ENCODE peak calls at places on chromosome 1, in ten cellular contexts. K is stomach, J is ovary, Z is transverse colon, W is sigmoid colon, U is suprapubic skin, R is HepG2, P is K562, T is A549, A is tibial nerve. V is an unnamed sample. For H3K4me1, the result is how much of the 10 kb centered on the place peaks cover.

GRCh38 chr1:184648160-184648855 is 106.3 kb downstream of the EDEM3 start:
- DNase-seq in K (no peak), J (no peak), Z (no peak), W (no peak), U (no peak), R (no peak), P (no peak), T (no peak), A (no peak), V (no peak)

GRCh38 chr1:60145746-60146145 is 72.2 kb upstream of the C1orf87 start:
- DNase-seq in K (no peak), J (no peak), Z (no peak), W (no peak), U (no peak), R (no peak), P (no peak), T (no peak), A (no peak), V (no peak)

GRCh38 chr1:53145942-53146708 is 3.7 kb upstream of the SLC1A7 start:
- DNase-seq in K (peak), J (peak), Z (peak), W (peak), U (peak), R (peak), P (peak), T (peak), A (no peak), V (peak)

GRCh38 chr1:927234-927633 is 3.5 kb downstream of the SAMD11 start:
- DNase-seq in K (no peak), J (no peak), Z (no peak), W (no peak), U (no peak), R (no peak), P (no peak), T (no peak), A (no peak), V (no peak)

GRCh38 chr1:200035397-200035955 is 8.0 kb downstream of the NR5A2 start:
- DNase-seq in K (no peak), J (no peak), Z (no peak), W (no peak), U (no peak), R (no peak), P (no peak), T (no peak), A (no peak), V (peak)

GRCh38 chr1:13600762-13601483 is 17.3 kb downstream of the PDPN start:
- DNase-seq in K (no peak), J (no peak), Z (no peak), W (no peak), U (no peak), R (no peak), P (no peak), T (no peak), A (no peak), V (peak)

GRCh38 chr1:246425895-246426294 is 81.2 kb downstream of the SMYD3 start:
- DNase-seq in K (no peak), J (no peak), Z (no peak), W (no peak), U (no peak), R (no peak), P (no peak), T (no peak), A (no peak), V (no peak)

GRCh38 chr1:3983181-3983580 is 83.1 kb upstream of the C1orf174 start:
- DNase-seq in K (no peak), J (no peak), Z (no peak), W (no peak), U (no peak), R (no peak), P (no peak), T (no peak), A (no peak), V (no peak)

GRCh38 chr1:67191668-67192520 is 25.6 kb downstream of the IL23R start:
- DNase-seq in K (no peak), J (no peak), Z (no peak), W (no peak), U (no peak), R (no peak), P (peak), T (no peak), A (no peak), V (no peak)

GRCh38 chr1:94621392-94621791 is 79.8 kb upstream of the F3 start:
- DNase-seq in K (peak), J (no peak), Z (peak), W (no peak), U (no peak), R (no peak), P (peak), T (peak), A (no peak), V (no peak)

GRCh38 chr1:24900985-24901781 is 28.9 kb downstream of the RUNX3 start:
- DNase-seq in K (peak), J (no peak), Z (peak), W (no peak), U (peak), R (no peak), P (no peak), T (no peak), A (no peak), V (no peak)

GRCh38 chr1:89780721-89781120 is 40.1 kb upstream of the LRRC8D start:
- DNase-seq in K (no peak), J (no peak), Z (no peak), W (no peak), U (no peak), R (peak), P (no peak), T (peak), A (no peak), V (no peak)

GRCh38 chr1:28973850-28974841 is 59.8 kb downstream of the EPB41 start:
- DNase-seq in K (no peak), J (no peak), Z (no peak), W (no peak), U (no peak), R (no peak), P (no peak), T (no peak), A (no peak), V (no peak)

GRCh38 chr1:159171688-159172501 is 480 bp downstream of the CADM3 start:
- DNase-seq in K (no peak), J (no peak), Z (no peak), W (peak), U (no peak), R (no peak), P (no peak), T (no peak), A (no peak), V (no peak)

GRCh38 chr1:200409203-200409760 is 554 bp downstream of the ZNF281 start:
- DNase-seq in K (peak), J (peak), Z (peak), W (peak), U (peak), R (no peak), P (peak), T (no peak), A (no peak), V (peak)

GRCh38 chr1:26739251-26739914 is 43.6 kb downstream of the ARID1A start:
- DNase-seq in K (no peak), J (no peak), Z (no peak), W (no peak), U (no peak), R (no peak), P (no peak), T (no peak), A (no peak), V (no peak)

GRCh38 chr1:169795687-169796086 is 980 bp upstream of the METTL18 start:
- DNase-seq in K (no peak), J (no peak), Z (no peak), W (no peak), U (no peak), R (no peak), P (no peak), T (no peak), A (no peak), V (no peak)

GRCh38 chr1:228085287-228085926 is 2.9 kb downstream of the ARF1 start:
- DNase-seq in K (no peak), J (peak), Z (peak), W (no peak), U (no peak), R (peak), P (peak), T (no peak), A (peak), V (no peak)

GRCh38 chr1:19922015-19922688 is 1.3 kb downstream of the PLA2G2E start:
- DNase-seq in K (no peak), J (no peak), Z (no peak), W (no peak), U (no peak), R (no peak), P (no peak), T (no peak), A (no peak), V (peak)

DNA sequence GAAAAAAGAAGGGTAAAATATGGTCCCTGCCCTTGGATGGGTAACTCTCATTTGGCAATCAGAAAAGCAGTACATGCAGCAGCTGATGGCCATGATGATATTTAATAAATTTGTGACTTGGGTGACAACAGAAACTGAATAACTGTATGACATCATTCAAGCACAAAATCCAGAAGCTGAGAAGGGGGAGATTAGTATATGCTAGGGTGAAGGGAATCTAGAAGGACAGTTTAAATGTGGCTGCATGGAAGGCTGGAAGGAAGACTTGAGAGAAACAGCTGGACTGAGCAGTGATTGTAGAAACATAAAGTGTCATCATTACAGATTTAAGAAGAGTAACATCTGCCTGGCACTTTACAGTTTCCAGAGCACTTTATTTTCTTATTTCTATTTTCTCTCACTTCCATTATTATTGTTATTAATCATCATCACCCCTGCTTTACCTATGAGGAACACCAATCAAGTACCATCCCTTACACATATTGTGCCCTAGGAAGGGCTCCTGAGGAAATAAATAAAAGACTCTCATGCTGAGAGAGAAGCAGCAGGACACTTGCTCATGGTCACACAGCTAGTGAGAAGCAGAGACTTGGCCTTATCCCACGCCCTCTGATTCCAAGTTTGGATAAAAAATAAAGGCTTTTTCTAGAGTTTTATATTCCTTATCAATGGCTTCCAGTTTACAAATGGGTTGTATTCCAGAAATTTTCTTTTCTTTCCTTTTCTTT is 207.2 kb downstream of the PBX1 start:
- DNase-seq in K (no peak), J (no peak), Z (no peak), W (no peak), U (no peak), R (no peak), P (no peak), T (no peak), A (no peak), V (no peak)
- H3K4me1 ChIP-seq in K (under half), J (under half), Z (under half), W (under half), U (under half), R (under half), P (under half), T (half or more), A (half or more), V (under half)

DNA sequence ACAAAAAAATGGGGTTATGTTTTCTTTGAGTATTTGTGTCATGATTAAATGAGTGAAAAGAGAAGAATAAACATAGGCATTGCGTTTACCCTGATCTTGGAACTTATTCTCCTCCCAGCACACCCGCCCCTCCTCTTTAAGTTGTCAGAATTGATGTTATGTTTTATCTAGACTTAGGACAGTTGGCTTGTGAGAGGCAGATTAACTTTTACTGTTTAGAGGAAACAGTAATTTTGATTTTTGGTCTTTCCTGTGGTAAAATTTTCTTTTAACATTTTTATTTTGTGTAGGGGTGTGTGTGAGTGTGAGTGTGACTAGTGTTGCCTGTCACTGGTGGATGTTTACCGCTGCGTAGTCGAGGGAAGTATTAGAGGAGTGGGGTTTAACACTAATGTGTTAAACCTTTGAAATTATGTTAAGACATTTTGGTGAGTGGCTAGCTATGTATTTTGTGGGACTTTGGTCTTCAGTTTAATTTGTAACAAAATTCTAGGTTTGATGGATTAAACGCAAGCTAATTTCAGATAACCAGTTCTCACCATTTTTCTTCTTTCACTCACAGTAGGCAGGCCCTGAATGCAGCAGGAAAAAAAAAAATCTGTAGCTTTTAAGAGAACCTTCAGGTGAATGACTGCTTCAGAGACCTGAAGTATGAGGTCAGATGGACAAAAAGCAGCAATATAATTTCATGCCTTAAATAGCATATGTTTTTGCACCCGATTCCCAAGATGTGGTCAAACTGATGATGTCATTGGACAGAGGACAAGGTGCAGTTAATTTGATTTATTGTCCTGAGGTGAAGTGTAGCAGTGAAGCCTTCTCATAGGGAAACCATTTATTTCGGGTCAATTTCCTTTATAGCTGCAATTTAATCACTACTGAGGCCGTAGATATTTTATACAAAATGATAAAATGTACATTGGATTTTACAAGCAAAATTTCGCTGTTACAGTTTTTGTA is 2.7 kb downstream of the POU2F1 start:
- DNase-seq in K (no peak), J (no peak), Z (no peak), W (no peak), U (no peak), R (no peak), P (no peak), T (peak), A (no peak), V (no peak)
- TF ChIP-seq EP300 in K (no peak), J (no peak), Z (no peak), W (no peak), U (no peak), R (no peak), P (no peak), T (no peak), A (no peak), V (no peak)

DNA sequence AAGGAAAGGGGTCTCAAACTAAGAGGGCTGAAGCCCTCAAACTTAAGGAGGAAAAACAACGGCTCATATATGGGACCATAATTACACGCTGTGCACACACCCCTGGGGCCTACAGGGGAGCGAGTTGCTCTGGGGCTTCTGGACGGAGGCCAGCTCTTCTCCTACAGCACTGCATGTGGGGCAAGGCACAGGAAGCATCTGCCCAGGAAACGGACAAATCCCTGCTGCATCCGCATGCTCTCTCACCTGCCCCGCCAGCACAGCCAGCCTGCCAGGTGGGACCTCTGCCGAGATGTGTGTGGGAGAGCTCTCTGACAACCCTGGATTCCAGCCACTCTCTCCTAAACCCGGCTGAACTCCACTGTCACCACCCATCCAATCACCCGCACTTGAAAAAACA is 54.1 kb downstream of the MRPL37 start:
- DNase-seq in K (no peak), J (no peak), Z (peak), W (no peak), U (no peak), R (no peak), P (no peak), T (no peak), A (no peak), V (no peak)
- H3K4me1 ChIP-seq in K (under half), J (under half), Z (under half), W (under half), U (under half), R (under half), P (under half), T (under half), A (half or more), V (under half)

GRCh38 chr1:226655251-226656163 is 83.6 kb downstream of the ITPKB start:
- DNase-seq in K (no peak), J (no peak), Z (no peak), W (no peak), U (no peak), R (no peak), P (no peak), T (no peak), A (no peak), V (no peak)
- TF ChIP-seq EP300 in K (no peak), J (no peak), Z (no peak), W (no peak), U (no peak), R (no peak), P (no peak), T (no peak), A (no peak), V (no peak)

V was measured in upper lobe of left lung.